ENCODE peak calls at places on chromosomes 13 and 19, in seven cellular contexts. Y, V, B, E, R, L and F are unnamed samples.

GRCh38 chr19:35592226-35592625 is 6.3 kb downstream of the PMIS2 start:
- DNase-seq in L (peak), B (peak), R (peak), Y (peak), E (peak), V (peak), F (peak)

GRCh38 chr19:40323705-40324104 is 24.5 kb downstream of the C19orf47 start:
- DNase-seq in B (no peak), E (no peak), Y (no peak), L (no peak), R (no peak), V (no peak), F (no peak)

GRCh38 chr13:26614721-26615120 is 57.2 kb downstream of the WASF3 start:
- DNase-seq in B (no peak), Y (no peak), V (no peak), L (no peak), R (no peak), E (no peak), F (no peak)

GRCh38 chr13:39148513-39148961 is 110.3 kb downstream of the NHLRC3 start:
- DNase-seq in Y (peak), R (peak), E (peak), V (peak), L (no peak), B (no peak), F (no peak)

GRCh38 chr13:43852923-43853404 is 26.6 kb downstream of the CCDC122 start:
- DNase-seq in B (no peak), L (no peak), Y (no peak), E (no peak), V (no peak), R (no peak), F (no peak)

GRCh38 chr13:52348081-52348480 is 57.9 kb downstream of the THSD1 start:
- DNase-seq in B (no peak), L (no peak), V (peak), E (peak), Y (peak), R (no peak), F (no peak)

GRCh38 chr13:48626077-48626449 is 27.7 kb upstream of the CYSLTR2 start:
- DNase-seq in V (no peak), E (no peak), L (no peak), R (no peak), Y (peak), B (no peak), F (no peak)

GRCh38 chr19:55694241-55694655 is 19.2 kb downstream of the EPN1 start:
- DNase-seq in B (no peak), L (no peak), R (no peak), Y (no peak), V (no peak), E (no peak), F (no peak)

GRCh38 chr19:38898788-38899446 is 501 bp downstream of the SIRT2 start:
- DNase-seq in L (peak), Y (peak), E (peak), R (peak), B (no peak), V (peak), F (peak)

GRCh38 chr19:46131485-46132143 is 7.1 kb upstream of the IGFL3 start:
- DNase-seq in L (no peak), R (no peak), E (no peak), B (no peak), Y (peak), V (no peak), F (no peak)

GRCh38 chr13:27313742-27314141 is 43.1 kb downstream of the RASL11A start:
- DNase-seq in R (no peak), V (no peak), E (no peak), L (no peak), Y (no peak), B (no peak), F (no peak)

GRCh38 chr19:9913237-9914000 is 22.9 kb downstream of the OLFM2 start:
- DNase-seq in E (no peak), L (no peak), R (peak), V (peak), B (peak), Y (no peak), F (no peak)

GRCh38 chr13:48232420-48233096 is 448 bp upstream of the ITM2B start:
- DNase-seq in V (peak), E (no peak), R (peak), Y (no peak), L (no peak), B (no peak), F (peak)

GRCh38 chr13:113491418-113491883 is 940 bp upstream of the DCUN1D2 start:
- DNase-seq in E (peak), B (peak), R (peak), L (peak), Y (peak), V (peak), F (peak)

GRCh38 chr13:32135655-32136054 is 104.1 kb downstream of the FRY start:
- DNase-seq in Y (peak), E (peak), V (peak), B (no peak), L (no peak), R (no peak), F (no peak)

GRCh38 chr19:37333457-37333856 is 37.4 kb upstream of the ZNF527 start:
- DNase-seq in R (no peak), E (peak), B (no peak), L (no peak), Y (peak), V (peak), F (no peak)

GRCh38 chr19:7999376-7999775 is 6.1 kb downstream of the ELAVL1 start:
- DNase-seq in B (no peak), R (no peak), L (no peak), V (no peak), Y (no peak), E (no peak), F (no peak)

GRCh38 chr19:16051254-16052025 is 24.9 kb upstream of the TPM4 start:
- DNase-seq in R (no peak), V (no peak), E (peak), L (no peak), B (no peak), Y (no peak), F (no peak)

GRCh38 chr13:25988655-25989054 is 63.2 kb downstream of the SHISA2 start:
- DNase-seq in L (no peak), V (peak), B (no peak), Y (peak), R (no peak), E (no peak), F (no peak)

GRCh38 chr13:49996951-49997895 is at the start of gene TRIM13:
- DNase-seq in B (peak), R (peak), L (peak), E (peak), V (peak), Y (peak), F (peak)
- H2AFZ ChIP-seq in B (peak), R (peak), L (peak), E (peak), V (peak), Y (peak), F (peak)

GRCh38 chr19:5904302-5905071 is at the start of gene VMAC:
- DNase-seq in V (peak), L (peak), Y (peak), B (peak), R (peak), E (peak), F (peak)

GRCh38 chr19:5900976-5901375 is 2.6 kb downstream of the NDUFA11 start:
- DNase-seq in E (no peak), B (no peak), R (no peak), L (no peak), Y (no peak), V (peak), F (no peak)

GRCh38 chr19:5905072-5905778 is 553 bp downstream of the VMAC start:
- DNase-seq in Y (no peak), V (no peak), R (no peak), B (no peak), E (no peak), L (no peak), F (no peak)

GRCh38 chr19:5903502-5904301 is at the start of gene NDUFA11:
- DNase-seq in L (peak), B (peak), Y (peak), E (no peak), V (peak), R (peak), F (peak)

DNA sequence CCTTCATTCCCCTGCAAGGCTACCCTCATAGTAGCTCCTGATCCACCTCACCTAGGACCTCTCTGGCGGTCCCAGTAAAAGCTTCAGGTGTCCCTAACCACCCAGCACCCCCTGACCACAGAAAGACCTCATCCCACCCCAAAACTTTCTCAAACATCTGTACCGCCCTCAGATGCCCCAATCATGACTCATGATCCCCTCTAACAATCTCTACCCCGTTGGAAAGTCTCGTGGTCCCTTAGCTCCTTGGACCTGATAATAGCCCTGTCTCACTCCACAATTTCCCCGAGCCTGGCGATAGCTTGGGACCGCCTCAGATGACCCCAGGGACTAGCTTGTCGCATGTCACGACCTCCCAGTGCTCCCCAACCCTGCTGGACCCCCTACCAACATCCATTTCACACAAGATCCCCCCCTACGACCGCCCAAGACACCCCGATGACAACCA is 512 bp downstream of the NDUFA11 start:
- DNase-seq in Y (peak), L (no peak), R (no peak), B (no peak), V (peak), E (peak), F (peak)
- H2AFZ ChIP-seq in Y (peak), L (peak), R (peak), B (peak), V (peak), E (peak), F (peak)

DNA sequence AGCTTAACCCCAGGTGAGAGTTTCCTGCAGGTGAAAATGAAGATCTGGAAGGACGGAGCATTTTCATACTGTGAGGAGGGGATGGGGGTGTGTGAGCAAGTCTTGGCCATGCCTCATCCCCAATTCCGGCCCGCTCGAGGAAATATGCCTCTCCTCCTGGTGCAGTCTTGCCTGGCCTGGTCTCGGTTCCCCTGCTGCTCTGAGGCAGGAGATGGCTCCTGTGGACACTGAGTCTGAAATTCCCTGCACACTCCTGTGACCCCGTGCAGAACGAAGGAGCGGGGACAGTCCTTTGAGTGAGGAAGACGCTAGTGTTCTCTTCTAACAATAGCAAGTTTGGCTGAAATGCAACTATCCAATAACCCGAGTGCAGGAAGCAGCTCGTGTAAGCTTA is 329 bp upstream of the ZNF439 start:
- DNase-seq in B (peak), E (no peak), R (no peak), L (no peak), Y (no peak), V (no peak), F (no peak)
- H2AFZ ChIP-seq in B (peak), E (no peak), R (no peak), L (peak), Y (peak), V (peak), F (peak)

GRCh38 chr19:21362291-21362690 is 3.5 kb downstream of the ZNF738 start:
- DNase-seq in B (no peak), L (no peak), Y (no peak), R (no peak), V (no peak), E (no peak), F (no peak)

GRCh38 chr19:21358768-21359451 is at the start of gene ZNF738:
- DNase-seq in R (peak), V (peak), L (peak), E (peak), B (peak), Y (peak), F (peak)
- H2AFZ ChIP-seq in R (peak), V (peak), L (peak), E (peak), B (peak), Y (peak), F (no peak)

GRCh38 chr13:30466358-30466714 is 600 bp upstream of the HMGB1 start:
- DNase-seq in E (no peak), B (no peak), R (peak), L (no peak), V (peak), Y (peak), F (peak)
- H2AFZ ChIP-seq in E (peak), B (peak), R (peak), L (peak), V (peak), Y (no peak), F (no peak)